ENCODE peak calls at places on chromosomes 4 and X, in seven cellular contexts. U, G, E, Y, I, N and K are unnamed samples.

GRCh38 chr4:186685744-186686143 is 37.9 kb downstream of the FAT1 start:
- DNase-seq in U (no peak), G (no peak), E (no peak), Y (peak; percentile 79), I (peak; percentile 86), N (no peak), K (no peak)

GRCh38 chr4:75841641-75842520 is 60.4 kb downstream of the PPEF2 start:
- DNase-seq in U (no peak), G (no peak), E (no peak), Y (no peak), I (peak; percentile 31), N (no peak), K (no peak)

GRCh38 chr4:40264497-40264896 is 67.7 kb downstream of the RHOH start:
- DNase-seq in U (no peak), G (no peak), E (no peak), Y (peak; percentile 87), I (peak; percentile 82), N (no peak), K (no peak)

GRCh38 chrX:65866146-65866545 is 173.7 kb downstream of the VSIG4 start:
- DNase-seq in U (no peak), G (no peak), E (no peak), Y (peak; percentile 5), I (no peak), N (no peak), K (no peak)

GRCh38 chrX:112085149-112085548 is 2.6 kb upstream of the TRPC5 start:
- DNase-seq in U (no peak), G (no peak), E (no peak), Y (no peak), I (no peak), N (no peak), K (no peak)

GRCh38 chr4:163113921-163114703 is 52.6 kb downstream of the NAF1 start:
- DNase-seq in U (no peak), G (no peak), E (no peak), Y (no peak), I (peak; percentile 30), N (no peak), K (no peak)

GRCh38 chr4:80029364-80029763 is 43.7 kb downstream of the ANTXR2 start:
- DNase-seq in U (no peak), G (no peak), E (no peak), Y (peak; percentile 79), I (no peak), N (no peak), K (no peak)

GRCh38 chrX:153820601-153821000 is 9.7 kb downstream of the PDZD4 start:
- DNase-seq in U (no peak), G (no peak), E (no peak), Y (no peak), I (no peak), N (no peak), K (no peak)

GRCh38 chr4:149897784-149898183 is 82.1 kb upstream of the IQCM start:
- DNase-seq in U (no peak), G (no peak), E (no peak), Y (peak; percentile 49), I (peak; percentile 48), N (no peak), K (no peak)

GRCh38 chr4:114780205-114780604 is 181.6 kb downstream of the UGT8 start:
- DNase-seq in U (no peak), G (peak; percentile 25), E (no peak), Y (peak; percentile 45), I (peak; percentile 8), N (peak; percentile 13), K (no peak)

GRCh38 chr4:78585633-78586032 is 34.1 kb downstream of the ANXA3 start:
- DNase-seq in U (no peak), G (no peak), E (no peak), Y (no peak), I (no peak), N (no peak), K (no peak)

GRCh38 chr4:145937990-145938611 is 522 bp downstream of the ZNF827 start:
- DNase-seq in U (no peak), G (peak; percentile 11), E (peak; percentile 31), Y (peak; percentile 47), I (peak; percentile 38), N (no peak), K (no peak)

GRCh38 chrX:46912098-46912672 is at the start of gene JADE3:
- DNase-seq in U (peak; percentile 71), G (peak; percentile 61), E (peak; percentile 78), Y (peak; percentile 83), I (peak; percentile 77), N (peak; percentile 54), K (peak; percentile 76)

GRCh38 chr4:67746797-67747495 is 7.2 kb downstream of the GNRHR start:
- DNase-seq in U (no peak), G (no peak), E (no peak), Y (peak; percentile 44), I (peak; percentile 56), N (no peak), K (no peak)

GRCh38 chrX:56785442-56785841 is 56.4 kb downstream of the NBDY start:
- DNase-seq in U (no peak), G (no peak), E (no peak), Y (no peak), I (no peak), N (no peak), K (peak; percentile 11)

GRCh38 chrX:49844622-49845021 is 15.5 kb downstream of the PAGE4 start:
- DNase-seq in U (no peak), G (no peak), E (no peak), Y (no peak), I (no peak), N (no peak), K (no peak)

DNA sequence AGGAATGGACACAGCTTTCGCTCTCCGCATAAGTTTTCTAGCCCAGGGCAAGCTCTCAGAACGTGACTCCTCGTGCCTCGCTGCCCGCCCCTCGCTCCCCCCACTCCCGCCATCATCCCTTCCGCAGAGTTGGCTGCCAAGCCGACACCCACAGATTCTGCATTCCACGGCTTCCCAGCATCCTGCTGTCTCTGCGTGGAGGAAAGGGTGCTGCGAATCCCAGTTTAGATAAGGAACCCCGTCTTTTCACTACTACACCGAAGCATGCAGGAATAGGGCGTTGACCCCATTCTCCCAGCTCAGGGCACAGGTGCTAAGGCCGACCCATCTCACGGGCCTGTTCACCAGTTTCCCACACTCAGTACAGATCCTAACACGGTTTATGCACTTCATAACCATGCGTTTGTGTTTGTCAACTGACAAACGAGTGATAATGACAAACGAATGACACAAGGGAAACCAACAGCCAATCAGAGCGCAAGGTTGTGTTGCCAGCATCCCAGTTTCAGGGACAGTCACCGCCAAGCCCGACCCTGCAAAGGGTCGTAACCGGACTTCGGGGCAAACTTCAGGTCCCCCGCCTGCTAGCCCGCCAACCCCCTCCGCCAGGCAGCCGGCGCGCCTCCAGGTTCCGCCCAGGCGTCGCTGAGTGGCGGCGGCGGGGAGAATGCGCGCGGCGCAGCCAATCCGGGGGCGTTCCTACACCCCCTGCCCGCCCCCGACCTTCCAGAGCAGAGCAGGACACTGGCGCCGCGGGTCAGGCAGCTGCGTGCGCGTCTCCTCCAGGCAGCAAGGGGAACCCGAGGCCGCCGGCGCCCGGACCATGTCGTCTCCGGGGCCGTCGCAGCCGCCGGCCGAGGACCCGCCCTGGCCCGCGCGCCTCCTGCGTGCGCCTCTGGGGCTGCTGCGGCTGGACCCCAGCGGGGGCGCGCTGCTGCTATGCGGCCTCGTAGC is at the start of gene CYP2U1:
- DNase-seq in U (peak; percentile 93), G (peak; percentile 78), E (peak; percentile 91), Y (peak; percentile 72), I (peak; percentile 75), N (peak; percentile 66), K (peak; percentile 85)
- TF ChIP-seq CTCF in U (peak; percentile 29), G (no peak), E (peak; percentile 27), Y (no peak), I (no peak), N (no peak), K (peak; percentile 27)

DNA sequence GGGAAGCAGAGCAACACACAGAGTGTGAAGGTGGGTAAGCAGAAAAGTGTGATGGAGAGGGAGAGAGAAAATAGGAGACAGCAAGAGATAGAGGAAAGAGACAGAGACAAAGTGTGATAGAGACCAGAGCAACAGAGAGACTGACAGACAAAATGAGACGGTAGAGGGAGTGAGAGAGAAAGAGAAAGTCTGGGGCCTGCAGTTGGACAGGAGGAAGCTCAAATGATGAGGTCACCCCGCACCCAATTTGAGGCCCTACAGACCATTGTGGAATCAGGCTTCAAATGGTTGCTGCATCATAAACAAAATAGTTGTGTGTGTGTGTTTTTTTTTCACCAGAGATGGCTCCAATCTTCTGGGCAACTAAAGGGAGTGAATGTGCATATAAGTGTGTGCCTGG is 48.0 kb upstream of the ARHGAP36 start:
- DNase-seq in U (no peak), G (no peak), E (no peak), Y (no peak), I (no peak), N (no peak), K (no peak)
- TF ChIP-seq CTCF in U (no peak), G (no peak), E (no peak), Y (no peak), I (no peak), N (no peak), K (no peak)

DNA sequence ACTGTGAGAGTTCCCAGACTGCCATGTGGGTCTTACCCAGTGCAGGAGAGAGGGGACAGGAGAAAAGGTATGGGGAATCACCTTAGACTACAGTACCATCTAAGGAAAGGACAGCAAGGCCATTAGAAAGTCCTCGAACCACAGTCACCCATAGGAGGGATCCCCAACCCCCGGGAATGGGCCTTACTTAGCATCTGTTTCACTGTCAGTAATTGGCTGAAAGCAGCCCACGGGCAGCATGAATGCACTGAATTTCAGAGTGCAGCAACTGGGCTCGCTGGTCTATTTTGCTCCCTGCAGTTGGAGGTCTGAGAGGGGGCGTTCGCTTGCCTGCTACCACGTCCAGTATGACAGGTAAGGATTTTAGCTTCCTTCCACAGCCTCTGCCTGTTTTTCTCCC is 50.4 kb upstream of the KLHL8 start:
- DNase-seq in U (no peak), G (no peak), E (no peak), Y (no peak), I (no peak), N (no peak), K (no peak)
- TF ChIP-seq CTCF in U (no peak), G (no peak), E (no peak), Y (no peak), I (no peak), N (no peak), K (no peak)

GRCh38 chr4:33395731-33396485 is 2675.7 kb downstream of the PCDH7 start:
- DNase-seq in U (no peak), G (no peak), E (no peak), Y (no peak), I (no peak), N (no peak), K (no peak)

DNA sequence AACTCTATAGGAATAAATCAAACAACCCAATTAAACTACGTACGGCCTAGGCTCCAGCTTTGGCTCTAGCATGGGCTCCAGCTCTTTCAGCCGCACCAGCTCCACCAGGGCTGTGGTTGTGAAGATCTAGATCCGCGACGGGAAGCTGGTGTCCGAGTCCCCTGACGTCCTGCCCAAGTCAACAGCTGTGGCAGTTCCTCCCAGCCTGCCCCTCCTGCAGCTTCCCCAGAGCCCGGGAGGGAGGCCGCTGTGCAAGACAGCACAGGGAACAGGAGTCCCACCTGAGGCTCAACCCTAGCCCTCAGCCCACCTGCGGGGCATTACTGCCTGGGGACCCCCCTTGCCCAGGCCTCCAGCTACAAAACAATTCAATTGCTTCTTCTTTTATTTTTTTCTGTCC is 2680.3 kb downstream of the PCDH7 start:
- DNase-seq in U (no peak), G (no peak), E (no peak), Y (no peak), I (no peak), N (no peak), K (no peak)
- TF ChIP-seq CTCF in U (no peak), G (no peak), E (no peak), Y (no peak), I (no peak), N (no peak), K (no peak)

GRCh38 chr4:31068257-31069075 is 348.3 kb downstream of the PCDH7 start:
- DNase-seq in U (no peak), G (no peak), E (no peak), Y (no peak), I (no peak), N (no peak), K (no peak)
- TF ChIP-seq CTCF in U (no peak), G (no peak), E (no peak), Y (no peak), I (no peak), N (no peak), K (no peak)

GRCh38 chrX:41397768-41398167 is 49.4 kb upstream of the NYX start:
- DNase-seq in U (no peak), G (no peak), E (no peak), Y (no peak), I (no peak), N (no peak), K (no peak)
- TF ChIP-seq CTCF in U (no peak), G (no peak), E (no peak), Y (no peak), I (no peak), N (no peak), K (no peak)